ENCODE peak calls at places on chromosomes 2 and 18, in ten cellular contexts. K is MCF 10A, P is pancreas, I is sigmoid colon, G is stomach, D is kidney epithelial cell, N is endothelial cell of umbilical vein, R is heart right ventricle, Q is PC-9, X is neural progenitor cell. J is an unnamed sample.

GRCh38 chr2:25401307-25402021 is 59.7 kb upstream of the DNMT3A start:
- DNase-seq in Q (no peak), I (no peak), P (no peak), K (no peak), N (no peak), G (no peak), X (no peak), D (no peak), R (no peak), J (no peak)

GRCh38 chr2:148534416-148535205 is 109.9 kb upstream of the EPC2 start:
- DNase-seq in P (no peak), N (no peak), G (no peak), D (no peak), X (no peak), Q (no peak), I (no peak), R (peak), K (peak), J (no peak)

GRCh38 chr2:188243381-188243780 is 48.3 kb upstream of the GULP1 start:
- DNase-seq in K (peak), Q (no peak), N (no peak), I (no peak), R (no peak), D (no peak), P (no peak), X (no peak), G (no peak), J (no peak)

GRCh38 chr18:57780318-57781127 is 22.6 kb downstream of the ATP8B1 start:
- DNase-seq in P (no peak), X (no peak), D (peak), K (peak), R (no peak), Q (peak), N (peak), G (no peak), I (no peak), J (peak)

GRCh38 chr2:9187620-9188214 is 18.9 kb upstream of the ASAP2 start:
- DNase-seq in N (no peak), Q (no peak), R (no peak), I (no peak), P (no peak), X (no peak), K (no peak), D (no peak), G (no peak), J (no peak)

GRCh38 chr2:197378494-197378972 is 56.3 kb downstream of the SF3B1 start:
- DNase-seq in R (no peak), Q (no peak), G (peak), I (no peak), N (peak), D (no peak), K (peak), P (peak), X (peak), J (peak)

GRCh38 chr2:130808482-130809268 is 28.0 kb upstream of the ARHGEF4 start:
- DNase-seq in Q (peak), P (no peak), D (no peak), I (no peak), K (peak), X (no peak), R (no peak), N (no peak), G (no peak), J (peak)

GRCh38 chr2:19356545-19357382 is 1.7 kb downstream of the OSR1 start:
- DNase-seq in K (no peak), Q (no peak), I (no peak), N (peak), P (no peak), D (no peak), X (peak), R (no peak), G (no peak), J (no peak)

GRCh38 chr18:41226186-41226585 is 728.8 kb upstream of the PIK3C3 start:
- DNase-seq in N (peak), X (no peak), P (no peak), G (no peak), R (no peak), K (peak), D (no peak), Q (no peak), I (no peak), J (no peak)

GRCh38 chr2:66344087-66344663 is 90.8 kb upstream of the MEIS1 start:
- DNase-seq in I (no peak), K (peak), G (no peak), R (no peak), D (no peak), X (no peak), N (no peak), P (no peak), Q (no peak), J (no peak)

GRCh38 chr2:227479865-227480475 is 8.0 kb downstream of the AGFG1 start:
- DNase-seq in P (no peak), R (no peak), X (no peak), D (no peak), I (no peak), G (no peak), K (peak), N (peak), Q (no peak), J (no peak)

GRCh38 chr2:239476029-239476756 is 75.4 kb upstream of the HDAC4 start:
- DNase-seq in K (no peak), D (no peak), Q (no peak), N (no peak), X (no peak), G (no peak), P (no peak), R (no peak), I (no peak), J (no peak)

GRCh38 chr2:239473211-239473805 is 72.5 kb upstream of the HDAC4 start:
- DNase-seq in N (no peak), I (peak), Q (no peak), X (no peak), G (no peak), R (no peak), K (no peak), D (no peak), P (no peak), J (no peak)

GRCh38 chr2:239477606-239478005 is 76.8 kb upstream of the HDAC4 start:
- DNase-seq in I (no peak), G (no peak), N (no peak), P (no peak), K (no peak), X (no peak), R (no peak), Q (no peak), D (no peak), J (no peak)

GRCh38 chr2:239476757-239477565 is 76.1 kb upstream of the HDAC4 start:
- DNase-seq in G (no peak), D (no peak), Q (no peak), X (no peak), N (no peak), K (no peak), P (no peak), I (no peak), R (no peak), J (no peak)

DNA sequence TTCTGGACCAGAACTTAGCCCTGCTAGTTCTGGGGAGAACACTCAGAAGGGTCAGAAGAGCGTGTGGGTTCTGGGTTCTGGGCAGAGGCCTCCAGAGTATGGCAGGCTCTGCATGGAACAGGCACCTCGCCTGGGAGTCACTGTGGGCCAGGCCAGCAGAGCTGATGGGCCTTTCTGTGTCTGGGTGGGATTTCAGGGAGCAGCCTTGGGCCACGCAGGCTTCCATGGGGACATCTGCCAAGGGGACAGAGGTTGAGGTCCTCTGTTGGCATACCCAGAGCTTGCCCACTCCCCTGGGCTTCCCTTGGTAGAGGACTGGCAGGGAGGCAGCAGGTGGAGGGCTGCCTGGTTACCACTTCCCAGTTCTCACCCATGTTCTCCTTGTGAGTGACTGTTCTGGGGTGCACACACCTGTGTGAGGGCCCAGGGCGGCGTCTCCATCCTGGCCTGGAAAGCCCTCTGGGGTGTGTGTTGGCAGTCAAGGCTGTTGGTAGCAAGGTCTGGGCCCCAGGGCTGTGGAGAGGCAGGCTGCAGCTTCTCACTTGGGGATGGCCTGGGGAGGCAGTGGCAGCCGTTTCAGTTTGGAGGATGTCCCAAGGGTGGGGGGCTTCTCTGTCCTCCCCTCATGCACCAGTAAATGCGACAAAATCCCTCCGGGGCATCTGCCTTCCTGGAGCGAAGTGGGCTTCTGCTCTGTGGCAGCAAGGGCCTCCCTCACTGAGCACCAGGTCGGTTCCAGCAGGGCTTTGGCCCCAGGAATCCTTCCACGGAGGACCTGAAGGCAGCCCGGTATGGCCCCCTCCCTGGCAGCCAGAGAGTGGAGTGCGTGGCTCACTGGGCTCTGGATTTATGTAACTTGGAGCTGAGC is 74.6 kb upstream of the HDAC4 start:
- DNase-seq in N (no peak), I (peak), X (no peak), P (no peak), Q (no peak), K (no peak), G (no peak), D (no peak), R (no peak), J (no peak)
- TF ChIP-seq CTCF in N (no peak), I (no peak), X (no peak), P (no peak), Q (no peak), K (no peak), G (no peak), D (no peak), R (no peak), J (no peak)

DNA sequence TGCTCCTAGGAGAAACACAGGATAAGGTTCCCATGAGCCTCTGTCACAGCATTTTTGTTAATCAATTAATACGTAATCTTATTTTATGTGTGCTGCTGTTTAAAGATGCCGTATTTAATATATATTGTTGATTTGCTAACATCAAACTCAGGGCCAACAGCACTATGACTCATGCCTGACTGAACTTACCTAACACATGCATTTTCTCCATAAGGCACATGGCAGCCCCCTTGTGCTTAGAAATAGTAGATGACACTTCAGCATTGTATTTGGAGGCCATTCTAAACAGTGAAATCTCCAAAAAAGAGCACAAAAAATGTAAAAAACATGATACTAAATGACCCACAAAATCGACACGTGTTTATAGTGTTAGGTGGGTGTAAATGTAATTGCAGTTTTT is 314.8 kb downstream of the MYCN start:
- DNase-seq in R (no peak), D (no peak), K (peak), I (no peak), P (no peak), N (no peak), Q (no peak), G (no peak), X (no peak), J (no peak)
- TF ChIP-seq CTCF in R (no peak), D (no peak), K (no peak), I (no peak), P (no peak), N (no peak), Q (no peak), G (no peak), X (no peak), J (no peak)

GRCh38 chr2:12045864-12046291 is 299.4 kb downstream of the LPIN1 start:
- DNase-seq in D (no peak), P (no peak), Q (no peak), K (peak), G (no peak), N (no peak), X (no peak), I (no peak), R (no peak), J (no peak)

GRCh38 chr2:12047761-12048160 is 301.3 kb downstream of the LPIN1 start:
- DNase-seq in Q (no peak), I (no peak), X (no peak), D (no peak), G (no peak), K (no peak), P (no peak), N (no peak), R (no peak), J (no peak)

GRCh38 chr2:12050381-12050780 is 303.9 kb downstream of the LPIN1 start:
- DNase-seq in Q (no peak), K (peak), I (no peak), G (no peak), D (no peak), P (no peak), N (no peak), X (no peak), R (no peak), J (no peak)

GRCh38 chr2:12046641-12047040 is 300.2 kb downstream of the LPIN1 start:
- DNase-seq in D (no peak), G (no peak), N (no peak), I (no peak), Q (peak), R (no peak), X (no peak), K (peak), P (no peak), J (no peak)

GRCh38 chr2:12048551-12048950 is 302.1 kb downstream of the LPIN1 start:
- DNase-seq in G (no peak), R (no peak), X (peak), N (peak), P (no peak), Q (no peak), I (no peak), K (no peak), D (no peak), J (peak)
- TF ChIP-seq CTCF in G (no peak), R (peak), X (peak), N (peak), P (no peak), Q (no peak), I (no peak), K (no peak), D (no peak), J (no peak)

GRCh38 chr2:132873738-132874137 is 203.7 kb upstream of the LYPD1 start:
- DNase-seq in G (no peak), Q (no peak), P (no peak), I (no peak), K (peak), D (no peak), R (no peak), X (no peak), N (no peak), J (no peak)

GRCh38 chr2:132881540-132881939 is 211.5 kb upstream of the LYPD1 start:
- DNase-seq in K (no peak), R (no peak), X (no peak), G (no peak), P (no peak), I (no peak), D (no peak), Q (no peak), N (no peak), J (no peak)

GRCh38 chr2:132875193-132875592 is 205.2 kb upstream of the LYPD1 start:
- DNase-seq in Q (no peak), I (no peak), R (no peak), D (no peak), X (no peak), N (no peak), G (no peak), K (no peak), P (no peak), J (no peak)

GRCh38 chr2:132876745-132877391 is 206.9 kb upstream of the LYPD1 start:
- DNase-seq in X (no peak), I (no peak), P (no peak), G (no peak), N (no peak), D (no peak), K (no peak), Q (peak), R (no peak), J (peak)

GRCh38 chr2:132877923-132878322 is 207.9 kb upstream of the LYPD1 start:
- DNase-seq in X (no peak), K (no peak), Q (no peak), N (no peak), P (no peak), I (no peak), D (no peak), G (no peak), R (no peak), J (no peak)
- TF ChIP-seq CTCF in X (no peak), K (no peak), Q (no peak), N (no peak), P (no peak), I (no peak), D (no peak), G (no peak), R (no peak), J (no peak)

DNA sequence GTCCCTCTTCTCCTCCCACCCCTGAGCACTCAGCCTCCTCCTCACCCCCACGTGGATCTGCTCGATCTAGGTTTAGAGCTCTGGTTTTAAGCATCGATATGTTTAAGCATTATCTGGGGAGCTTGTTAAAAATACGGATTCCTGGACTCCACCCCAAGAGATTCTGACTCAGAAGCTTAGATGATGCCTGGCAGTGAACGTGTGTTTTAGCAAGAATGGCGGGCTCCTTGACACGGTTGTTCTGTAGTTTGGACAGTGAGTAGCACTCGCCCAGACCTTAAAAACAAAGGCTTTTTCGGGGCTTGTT is 47.3 kb downstream of the LDLRAD4 start:
- DNase-seq in K (no peak), P (no peak), G (no peak), X (no peak), N (no peak), I (no peak), D (no peak), R (no peak), Q (no peak), J (no peak)
- TF ChIP-seq CTCF in K (no peak), P (no peak), G (no peak), X (no peak), N (no peak), I (no peak), D (no peak), R (no peak), Q (no peak), J (no peak)

GRCh38 chr2:230956827-230957755 is 32.0 kb upstream of the GPR55 start:
- DNase-seq in P (no peak), D (no peak), K (peak), R (peak), I (no peak), G (peak), X (peak), N (peak), Q (no peak), J (peak)
- TF ChIP-seq CTCF in P (no peak), D (no peak), K (no peak), R (no peak), I (no peak), G (no peak), X (no peak), N (no peak), Q (no peak), J (no peak)

GRCh38 chr18:1511619-1512311 is 607.1 kb downstream of the ADCYAP1 start:
- DNase-seq in D (no peak), K (no peak), I (no peak), P (no peak), G (no peak), R (no peak), X (no peak), Q (no peak), N (no peak), J (no peak)

GRCh38 chr18:1510542-1511179 is 606.0 kb downstream of the ADCYAP1 start:
- DNase-seq in D (no peak), X (no peak), K (no peak), P (no peak), Q (no peak), G (no peak), R (no peak), N (no peak), I (no peak), J (no peak)

GRCh38 chr18:1513519-1513918 is 608.8 kb downstream of the ADCYAP1 start:
- DNase-seq in Q (no peak), D (no peak), K (no peak), X (no peak), R (no peak), N (no peak), I (no peak), G (no peak), P (no peak), J (no peak)
- TF ChIP-seq CTCF in Q (peak), D (peak), K (peak), X (peak), R (no peak), N (no peak), I (no peak), G (no peak), P (no peak), J (peak)

J was measured in Calu3.